ENCODE peak calls at places on chromosomes 11 and 22, in six cellular contexts. C, M, E, Z, Q and T are unnamed samples.

GRCh38 chr11:72668645-72669347 is 5.4 kb downstream of the PDE2A start:
- DNase-seq in C (no peak), M (no peak), E (no peak), Z (no peak), Q (no peak), T (no peak)

GRCh38 chr11:128294685-128295079 is 292.7 kb downstream of the ETS1 start:
- DNase-seq in C (peak; percentile 25), M (peak; percentile 28), E (no peak), Z (peak; percentile 25), Q (no peak), T (no peak)

GRCh38 chr11:119666463-119667131 is 62.4 kb downstream of the NECTIN1 start:
- DNase-seq in C (peak; percentile 71), M (peak; percentile 35), E (peak; percentile 91), Z (peak; percentile 70), Q (peak; percentile 83), T (peak; percentile 15)

GRCh38 chr11:24819863-24820434 is 323.1 kb downstream of the LUZP2 start:
- DNase-seq in C (no peak), M (no peak), E (no peak), Z (no peak), Q (no peak), T (no peak)

GRCh38 chr11:2780850-2781412 is 81.1 kb upstream of the KCNQ1OT1 start:
- DNase-seq in C (no peak), M (no peak), E (no peak), Z (no peak), Q (no peak), T (no peak)

GRCh38 chr11:63020671-63021255 is 5.1 kb upstream of the SLC22A8 start:
- DNase-seq in C (no peak), M (no peak), E (peak; percentile 39), Z (no peak), Q (no peak), T (no peak)

GRCh38 chr22:45306139-45306538 is 3.6 kb upstream of the FAM118A start:
- DNase-seq in C (no peak), M (no peak), E (no peak), Z (no peak), Q (no peak), T (no peak)

GRCh38 chr11:128420943-128421342 is 166.4 kb downstream of the ETS1 start:
- DNase-seq in C (no peak), M (peak; percentile 98), E (no peak), Z (peak; percentile 90), Q (no peak), T (peak; percentile 93)

GRCh38 chr11:10990637-10991036 is 132.8 kb upstream of the ZBED5 start:
- DNase-seq in C (peak; percentile 32), M (no peak), E (no peak), Z (no peak), Q (no peak), T (no peak)

GRCh38 chr11:60915250-60915914 is 1.4 kb downstream of the TMEM109 start:
- DNase-seq in C (peak; percentile 84), M (peak; percentile 36), E (peak; percentile 35), Z (peak; percentile 62), Q (peak; percentile 77), T (no peak)

GRCh38 chr11:113623114-113623513 is 83.0 kb downstream of the TMPRSS5 start:
- DNase-seq in C (no peak), M (peak; percentile 34), E (no peak), Z (no peak), Q (no peak), T (no peak)

GRCh38 chr11:92540113-92540512 is 315.5 kb downstream of the FAT3 start:
- DNase-seq in C (no peak), M (no peak), E (no peak), Z (no peak), Q (no peak), T (no peak)

GRCh38 chr11:3807856-3808845 is at the start of gene PGAP2:
- DNase-seq in C (peak; percentile 79), M (peak; percentile 49), E (peak; percentile 78), Z (peak; percentile 43), Q (peak; percentile 75), T (no peak)

GRCh38 chr11:6667733-6668374 is 12.2 kb upstream of the DCHS1 start:
- DNase-seq in C (peak; percentile 30), M (peak; percentile 16), E (no peak), Z (peak; percentile 49), Q (no peak), T (no peak)

GRCh38 chr11:36214484-36214883 is 74.7 kb downstream of the COMMD9 start:
- DNase-seq in C (peak; percentile 97), M (no peak), E (no peak), Z (no peak), Q (no peak), T (no peak)

GRCh38 chr22:29216873-29217666 is 11.4 kb downstream of the EMID1 start:
- DNase-seq in C (peak; percentile 74), M (no peak), E (peak; percentile 18), Z (no peak), Q (no peak), T (peak; percentile 37)

GRCh38 chr11:111357150-111358037 is 21.7 kb downstream of the POU2AF1 start:
- DNase-seq in C (no peak), M (no peak), E (no peak), Z (no peak), Q (no peak), T (no peak)

GRCh38 chr11:47553417-47553746 is 450 bp upstream of the CELF1 start:
- DNase-seq in C (peak; percentile 53), M (no peak), E (no peak), Z (no peak), Q (no peak), T (no peak)

GRCh38 chr22:23402275-23403151 is 177.6 kb downstream of the IGLL1 start:
- DNase-seq in C (peak; percentile 82), M (peak; percentile 28), E (peak; percentile 86), Z (peak; percentile 21), Q (peak; percentile 59), T (no peak)

GRCh38 chr22:41799486-41800347 is 762 bp upstream of the CCDC134 start:
- DNase-seq in C (no peak), M (peak; percentile 7), E (peak; percentile 23), Z (peak; percentile 25), Q (peak; percentile 74), T (no peak)

GRCh38 chr11:119999220-119999619 is 138.7 kb downstream of the TRIM29 start:
- DNase-seq in C (peak; percentile 22), M (no peak), E (no peak), Z (no peak), Q (no peak), T (no peak)

GRCh38 chr11:67646535-67647336 is 3.8 kb downstream of the ACY3 start:
- DNase-seq in C (no peak), M (no peak), E (no peak), Z (no peak), Q (peak; percentile 63), T (no peak)

DNA sequence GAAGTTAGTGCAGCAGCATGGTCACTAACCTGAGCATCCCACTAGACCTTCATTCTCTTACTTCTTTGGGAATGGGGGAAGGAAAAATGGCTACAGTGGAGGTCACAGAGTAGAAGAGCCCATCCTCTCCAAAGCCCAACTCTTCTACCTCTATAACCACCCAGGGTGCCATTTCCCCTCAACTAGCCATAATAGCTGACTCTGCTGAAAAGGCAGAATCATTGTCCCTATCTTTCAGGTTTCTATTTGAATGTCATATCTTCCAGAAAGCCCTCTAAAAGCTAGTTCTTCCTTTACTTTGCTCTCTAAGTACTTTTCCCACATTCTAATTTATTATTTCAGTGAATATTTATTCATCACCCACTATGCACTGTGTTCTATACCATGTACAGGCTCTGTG is 421.6 kb downstream of the TENM4 start:
- DNase-seq in C (no peak), M (no peak), E (no peak), Z (no peak), Q (no peak), T (no peak)
- TF ChIP-seq CTCF in C (no peak), M (no peak), E (no peak), Z (no peak), Q (no peak), T (no peak)

GRCh38 chr11:76237914-76238313 is 31.6 kb upstream of the WNT11 start:
- DNase-seq in C (peak; percentile 21), M (no peak), E (no peak), Z (peak; percentile 15), Q (no peak), T (no peak)
- TF ChIP-seq CTCF in C (no peak), M (peak; percentile 37), E (no peak), Z (no peak), Q (no peak), T (no peak)

GRCh38 chr22:34414467-34415440 is 494.5 kb upstream of the LARGE1 start:
- DNase-seq in C (peak; percentile 48), M (no peak), E (peak; percentile 62), Z (no peak), Q (no peak), T (no peak)
- TF ChIP-seq CTCF in C (no peak), M (peak; percentile 49), E (peak; percentile 78), Z (no peak), Q (no peak), T (no peak)

GRCh38 chr11:133384731-133385130 is 147.6 kb downstream of the OPCML start:
- DNase-seq in C (no peak), M (no peak), E (no peak), Z (no peak), Q (no peak), T (no peak)
- TF ChIP-seq CTCF in C (no peak), M (no peak), E (no peak), Z (no peak), Q (no peak), T (no peak)

GRCh38 chr11:32297629-32298028 is 137.7 kb downstream of the WT1 start:
- DNase-seq in C (peak; percentile 44), M (peak; percentile 30), E (no peak), Z (peak; percentile 79), Q (no peak), T (no peak)
- TF ChIP-seq CTCF in C (peak; percentile 29), M (peak; percentile 32), E (peak; percentile 46), Z (peak; percentile 32), Q (no peak), T (peak; percentile 16)

DNA sequence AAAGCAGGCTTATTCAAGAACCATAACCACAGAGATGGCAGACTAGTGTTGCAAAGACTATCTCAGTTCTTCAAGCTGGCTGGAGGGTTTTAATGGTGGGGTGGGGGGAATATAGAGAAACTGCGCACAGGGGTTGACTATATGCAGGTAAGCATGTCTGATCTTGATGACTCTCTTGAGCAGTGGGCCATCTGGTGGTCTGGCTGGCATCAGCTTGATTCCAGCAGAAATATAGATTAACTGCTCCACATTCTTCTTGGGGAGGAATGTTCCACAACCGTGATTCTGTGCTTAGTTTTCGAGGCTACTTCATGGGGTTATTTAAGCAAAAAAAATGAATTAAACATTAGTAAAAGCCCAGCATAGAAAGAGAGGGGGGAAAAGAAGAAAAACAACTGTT is 158.8 kb upstream of the PGR start:
- DNase-seq in C (no peak), M (no peak), E (no peak), Z (no peak), Q (no peak), T (no peak)
- TF ChIP-seq CTCF in C (no peak), M (no peak), E (no peak), Z (no peak), Q (no peak), T (no peak)

DNA sequence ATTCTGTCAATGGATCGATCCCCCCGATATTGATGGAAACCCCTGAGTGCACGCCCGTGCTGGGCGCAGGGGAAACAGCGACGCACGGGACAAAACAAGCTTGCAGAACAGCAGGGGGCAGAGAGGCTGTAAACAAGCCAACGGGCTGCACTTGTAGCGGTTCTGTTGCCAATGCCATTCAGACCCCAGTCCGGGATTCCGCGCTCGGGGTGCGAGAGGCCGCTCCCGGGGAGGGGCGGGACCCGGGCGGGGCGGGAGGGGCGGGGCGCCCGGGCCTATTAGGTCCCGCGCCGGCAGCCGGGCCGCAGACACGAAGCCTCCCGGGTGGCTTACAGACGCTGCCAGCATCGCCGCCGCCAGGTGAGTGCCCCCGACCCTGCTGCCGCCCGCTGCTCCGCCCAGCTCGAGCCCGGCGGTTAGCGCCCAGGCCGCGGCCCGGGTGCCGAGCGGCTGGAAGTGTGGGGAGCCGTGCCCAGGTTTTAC is at the start of gene BIK:
- DNase-seq in C (peak; percentile 53), M (no peak), E (peak; percentile 64), Z (peak; percentile 27), Q (no peak), T (no peak)
- TF ChIP-seq CTCF in C (peak; percentile 27), M (peak; percentile 40), E (no peak), Z (peak; percentile 14), Q (no peak), T (peak; percentile 35)